ENCODE peak calls at places on chromosome 7, in six cellular contexts. V is dorsolateral prefrontal cortex, M is right lobe of liver, S is AG04450, K is upper lobe of right lung, U is A549. F is an unnamed sample.

GRCh38 chr7:147570390-147570789 is 1020.2 kb upstream of the C7orf33 start:
- DNase-seq in V (no peak), M (no peak), S (no peak), K (no peak), U (no peak), F (no peak)

GRCh38 chr7:97025983-97026704 is 1.5 kb upstream of the DLX5 start:
- DNase-seq in V (no peak), M (no peak), S (no peak), K (no peak), U (no peak), F (no peak)

GRCh38 chr7:129469930-129470329 is 32.4 kb upstream of the SMKR1 start:
- DNase-seq in V (no peak), M (no peak), S (no peak), K (no peak), U (no peak), F (no peak)

GRCh38 chr7:98414205-98414900 is 13.5 kb upstream of the BAIAP2L1 start:
- DNase-seq in V (no peak), M (no peak), S (no peak), K (no peak), U (no peak), F (no peak)

GRCh38 chr7:2175091-2175490 is 57.7 kb downstream of the MAD1L1 start:
- DNase-seq in V (no peak), M (no peak), S (no peak), K (no peak), U (no peak), F (no peak)

GRCh38 chr7:78768859-78769258 is 684.6 kb downstream of the MAGI2 start:
- DNase-seq in V (peak), M (no peak), S (no peak), K (no peak), U (no peak), F (no peak)

GRCh38 chr7:132430863-132431822 is 145.1 kb downstream of the PLXNA4 start:
- DNase-seq in V (no peak), M (no peak), S (peak), K (no peak), U (peak), F (peak)

GRCh38 chr7:2445898-2446555 is 30.2 kb downstream of the GRIFIN start:
- DNase-seq in V (no peak), M (no peak), S (no peak), K (no peak), U (no peak), F (no peak)

GRCh38 chr7:44060948-44061644 is 4.3 kb downstream of the PGAM2 start:
- DNase-seq in V (no peak), M (peak), S (no peak), K (peak), U (no peak), F (no peak)

GRCh38 chr7:68873616-68874015 is 724.7 kb upstream of the AUTS2 start:
- DNase-seq in V (no peak), M (peak), S (no peak), K (no peak), U (no peak), F (no peak)

GRCh38 chr7:37142943-37143342 is 305.7 kb downstream of the ELMO1 start:
- DNase-seq in V (no peak), M (no peak), S (no peak), K (no peak), U (no peak), F (no peak)
- H3K27ac ChIP-seq in V (no peak), M (no peak), S (no peak), K (no peak), U (no peak), F (no peak)

DNA sequence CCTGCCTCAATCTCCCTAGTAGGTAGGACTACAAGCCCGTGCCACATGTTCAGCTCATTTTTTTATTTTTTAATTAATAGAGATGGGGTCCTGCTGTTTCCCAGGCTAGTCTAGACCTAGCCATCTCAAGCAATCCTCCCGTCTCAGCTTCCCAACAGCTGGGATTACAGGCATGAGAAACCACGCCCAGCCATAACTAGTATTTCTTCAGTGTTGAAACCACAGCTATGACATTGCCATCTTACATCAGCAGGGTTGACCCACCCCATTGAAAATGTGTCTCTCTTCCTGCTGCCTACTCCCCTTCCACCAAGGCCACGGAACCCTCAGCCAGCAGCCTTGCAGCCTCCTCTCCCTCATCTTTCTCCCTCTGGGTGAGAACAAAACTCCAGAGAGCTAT is 62.1 kb upstream of the ZNF746 start:
- DNase-seq in V (no peak), M (no peak), S (no peak), K (no peak), U (no peak), F (peak)
- H3K27ac ChIP-seq in V (no peak), M (no peak), S (no peak), K (no peak), U (no peak), F (no peak)

GRCh38 chr7:40760293-40760964 is 625.6 kb downstream of the SUGCT start:
- DNase-seq in V (no peak), M (no peak), S (no peak), K (no peak), U (no peak), F (no peak)

GRCh38 chr7:40763319-40764287 is 628.8 kb downstream of the SUGCT start:
- DNase-seq in V (no peak), M (no peak), S (peak), K (no peak), U (no peak), F (no peak)

GRCh38 chr7:40758590-40758989 is 623.8 kb downstream of the SUGCT start:
- DNase-seq in V (no peak), M (peak), S (no peak), K (no peak), U (no peak), F (no peak)

GRCh38 chr7:40760997-40761396 is 626.2 kb downstream of the SUGCT start:
- DNase-seq in V (peak), M (peak), S (no peak), K (no peak), U (no peak), F (no peak)

DNA sequence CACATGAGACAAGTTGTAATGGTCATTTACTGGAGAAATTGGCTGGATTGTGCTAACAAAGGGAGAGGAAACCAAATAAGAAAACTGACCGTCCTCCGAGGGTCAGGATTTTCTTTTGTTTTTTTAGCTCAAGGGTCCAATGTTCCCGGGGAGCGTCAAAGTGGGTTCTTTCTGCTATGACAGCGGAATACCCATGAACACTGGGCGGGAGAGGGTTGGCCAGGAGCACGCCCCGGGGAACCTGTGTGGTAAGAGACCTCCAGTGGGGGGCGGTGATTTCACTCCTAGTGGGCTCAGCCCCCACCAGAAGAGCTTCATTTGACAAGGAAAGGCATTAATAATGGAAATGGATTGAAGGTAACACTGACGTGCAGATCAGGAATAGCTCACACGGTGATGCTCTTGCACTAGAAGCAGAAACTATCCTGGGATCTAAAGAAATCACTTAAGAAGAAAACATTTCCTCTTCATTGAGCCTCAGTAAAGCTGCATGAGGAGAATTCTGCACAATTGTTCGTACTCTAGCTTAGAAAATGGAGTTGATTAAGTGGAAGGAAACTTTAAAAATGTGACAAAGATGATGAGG is 627.0 kb downstream of the SUGCT start:
- DNase-seq in V (no peak), M (no peak), S (no peak), K (no peak), U (no peak), F (no peak)
- H3K27ac ChIP-seq in V (peak), M (no peak), S (no peak), K (no peak), U (no peak), F (no peak)

GRCh38 chr7:135706858-135707569 is 21.0 kb downstream of the SLC13A4 start:
- DNase-seq in V (no peak), M (no peak), S (no peak), K (no peak), U (no peak), F (peak)

GRCh38 chr7:135706038-135706742 is 21.8 kb downstream of the SLC13A4 start:
- DNase-seq in V (no peak), M (no peak), S (no peak), K (no peak), U (no peak), F (no peak)

GRCh38 chr7:135709508-135709907 is 18.5 kb downstream of the SLC13A4 start:
- DNase-seq in V (no peak), M (no peak), S (no peak), K (no peak), U (no peak), F (no peak)

GRCh38 chr7:135708041-135708440 is 19.9 kb downstream of the SLC13A4 start:
- DNase-seq in V (no peak), M (no peak), S (no peak), K (no peak), U (no peak), F (no peak)

DNA sequence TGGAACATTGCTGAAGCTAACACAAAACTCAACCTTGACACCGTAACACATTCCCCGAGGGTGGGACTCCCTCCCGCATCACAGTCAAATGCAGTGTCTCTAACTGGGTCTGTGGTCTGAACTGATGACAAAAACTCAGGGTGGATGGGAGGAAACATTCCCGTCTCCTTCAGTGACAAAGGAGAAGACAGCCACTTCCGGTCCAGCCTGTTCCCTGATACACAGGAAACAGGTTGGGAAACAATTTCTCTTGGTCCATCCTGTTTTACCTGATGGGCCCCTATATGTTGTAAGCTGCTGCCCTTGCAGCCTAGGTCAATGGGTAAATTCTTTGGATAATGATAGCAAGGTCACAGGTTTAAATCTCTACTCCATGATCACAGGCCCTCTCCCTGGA is 20.4 kb downstream of the SLC13A4 start:
- DNase-seq in V (no peak), M (no peak), S (no peak), K (no peak), U (no peak), F (peak)
- H3K27ac ChIP-seq in V (no peak), M (no peak), S (no peak), K (no peak), U (no peak), F (peak)

DNA sequence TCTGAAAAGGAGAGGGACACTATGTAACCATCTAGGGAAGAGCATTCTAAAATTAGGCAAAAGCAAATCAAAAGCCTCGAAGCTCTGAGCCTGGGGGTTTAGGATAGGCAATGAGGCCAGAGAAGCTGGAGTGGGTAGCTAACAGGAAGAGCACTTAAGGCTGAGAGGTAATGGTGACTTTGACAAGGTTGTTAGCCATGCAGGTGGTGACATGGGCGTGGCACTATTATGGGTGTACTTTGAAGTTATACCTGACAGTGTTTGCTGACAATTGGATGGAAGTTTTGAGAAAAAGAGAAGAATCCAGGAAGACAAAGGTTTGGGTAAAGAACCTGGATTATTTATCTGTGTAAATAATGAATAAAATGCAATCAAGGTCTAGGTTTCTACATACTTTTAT is 383.0 kb upstream of the SEMA3C start:
- DNase-seq in V (no peak), M (no peak), S (no peak), K (no peak), U (no peak), F (no peak)
- H3K27ac ChIP-seq in V (no peak), M (no peak), S (no peak), K (no peak), U (peak), F (no peak)

DNA sequence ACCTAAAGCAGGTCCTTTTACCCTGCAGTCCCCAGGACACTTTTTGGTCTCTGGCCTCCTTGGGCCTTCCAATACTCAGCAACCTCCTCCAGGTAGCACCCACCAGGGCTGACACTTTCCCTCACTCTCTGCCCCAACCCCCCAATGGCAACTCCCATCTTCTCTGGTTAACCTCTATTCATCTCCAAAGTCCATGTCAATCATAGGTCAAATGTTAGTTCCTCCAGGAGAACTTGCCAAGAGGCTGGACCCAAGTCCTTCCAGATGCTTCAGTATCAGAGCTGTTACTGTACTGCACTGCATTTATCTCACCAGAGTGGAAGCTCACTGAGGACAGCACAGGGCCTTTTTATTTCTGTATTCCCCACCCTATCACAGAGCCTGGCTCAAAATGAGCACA is 295.0 kb upstream of the KLF14 start:
- DNase-seq in V (no peak), M (no peak), S (no peak), K (no peak), U (no peak), F (no peak)
- H3K27ac ChIP-seq in V (no peak), M (no peak), S (no peak), K (no peak), U (no peak), F (no peak)

DNA sequence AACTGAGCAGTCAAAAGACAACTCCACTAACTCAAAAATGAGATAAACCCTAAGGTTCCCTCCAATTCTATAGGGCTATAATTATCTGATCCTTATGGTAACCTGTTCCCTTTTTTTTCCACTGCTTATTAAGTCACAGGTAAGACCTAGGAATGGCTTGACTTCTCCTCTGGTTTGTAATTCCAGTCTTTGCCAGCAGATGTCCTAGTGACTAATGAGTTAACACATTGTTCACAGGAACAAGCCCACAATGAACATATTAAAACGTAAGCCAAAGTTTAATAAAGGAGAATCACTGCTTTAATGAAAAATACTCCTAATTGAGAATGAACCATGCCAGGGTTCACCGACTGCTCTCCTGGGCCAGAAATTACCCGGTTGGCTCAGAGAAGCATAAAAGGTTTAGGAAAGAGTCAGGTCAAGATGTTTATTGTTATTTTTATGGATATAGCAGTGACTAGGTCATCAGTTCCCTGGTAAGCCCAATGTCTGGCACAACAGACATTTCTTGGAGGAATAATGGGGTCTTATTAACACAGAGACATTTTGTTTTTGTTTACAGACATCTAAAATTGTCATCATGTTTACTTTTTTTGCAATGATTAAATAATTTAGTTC is 120.1 kb downstream of the ELAPOR2 start:
- DNase-seq in V (no peak), M (peak), S (peak), K (no peak), U (peak), F (peak)
- H3K27ac ChIP-seq in V (no peak), M (no peak), S (no peak), K (no peak), U (no peak), F (no peak)

DNA sequence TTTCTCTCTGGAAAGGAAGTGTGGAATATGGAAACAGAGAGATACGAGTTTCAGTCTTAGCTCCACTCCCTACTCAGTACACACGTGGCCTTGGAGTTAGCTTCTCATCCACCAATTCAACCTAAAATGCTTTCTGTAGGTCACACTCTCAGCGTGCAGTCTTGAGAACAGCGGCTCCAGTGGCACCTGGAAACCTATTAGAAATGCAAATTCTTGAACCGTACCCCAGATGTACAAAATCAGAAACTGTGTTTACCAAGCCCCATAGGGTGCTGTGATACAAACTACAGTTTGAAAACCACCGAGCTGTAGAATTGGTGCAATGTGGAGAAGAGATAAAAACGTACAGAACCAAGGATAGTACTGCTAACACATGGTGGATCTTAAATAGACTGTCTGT is 91.1 kb upstream of the SP4 start:
- DNase-seq in V (no peak), M (no peak), S (no peak), K (no peak), U (no peak), F (no peak)
- H3K27ac ChIP-seq in V (no peak), M (no peak), S (no peak), K (no peak), U (no peak), F (no peak)

GRCh38 chr7:134919240-134919641 is 67.1 kb upstream of the AGBL3 start:
- DNase-seq in V (no peak), M (no peak), S (no peak), K (no peak), U (no peak), F (no peak)
- H3K27ac ChIP-seq in V (no peak), M (no peak), S (peak), K (no peak), U (peak), F (no peak)

GRCh38 chr7:50685445-50686070 is 97.1 kb downstream of the GRB10 start:
- DNase-seq in V (no peak), M (no peak), S (no peak), K (no peak), U (no peak), F (no peak)

GRCh38 chr7:50687575-50688261 is 95.0 kb downstream of the GRB10 start:
- DNase-seq in V (no peak), M (no peak), S (no peak), K (no peak), U (no peak), F (no peak)

GRCh38 chr7:50693475-50693874 is 89.2 kb downstream of the GRB10 start:
- DNase-seq in V (no peak), M (no peak), S (no peak), K (no peak), U (no peak), F (no peak)

GRCh38 chr7:50687096-50687495 is 95.6 kb downstream of the GRB10 start:
- DNase-seq in V (no peak), M (no peak), S (no peak), K (no peak), U (no peak), F (no peak)

GRCh38 chr7:50690541-50691011 is 92.1 kb downstream of the GRB10 start:
- DNase-seq in V (no peak), M (no peak), S (no peak), K (no peak), U (no peak), F (no peak)
- H3K27ac ChIP-seq in V (peak), M (no peak), S (no peak), K (no peak), U (no peak), F (no peak)